ENCODE peak calls at places on chromosomes 16 and 17, in ten cellular contexts. One of them, this sample, is unnamed.

GRCh38 chr16:85293899-85294642 is 181.8 kb upstream of the CIBAR2 start:
- DNase-seq in ureter: no peak
- DNase-seq in heart left ventricle: no peak
- DNase-seq in A549: no peak
- DNase-seq in upper lobe of right lung: no peak
- DNase-seq in neural crest cell: no peak
- DNase-seq in hepatic stellate cell: no peak
- DNase-seq in activated T-cell treated with anti-CD3 and anti-CD28 coated beads, Interleukin-2, amount 50 U/mL, for 72 hours: no peak
- DNase-seq in D341Med: no peak
- DNase-seq in AML-193: no peak
- DNase-seq in this sample: no peak

GRCh38 chr16:80899804-80900592 is 95.6 kb upstream of the CDYL2 start:
- DNase-seq in ureter: peak
- DNase-seq in heart left ventricle: peak
- DNase-seq in A549: peak
- DNase-seq in upper lobe of right lung: peak
- DNase-seq in neural crest cell: no peak
- DNase-seq in hepatic stellate cell: peak
- DNase-seq in activated T-cell treated with anti-CD3 and anti-CD28 coated beads, Interleukin-2, amount 50 U/mL, for 72 hours: no peak
- DNase-seq in D341Med: no peak
- DNase-seq in AML-193: no peak
- DNase-seq in this sample: no peak

GRCh38 chr16:16042076-16042475 is 92.7 kb downstream of the ABCC1 start:
- DNase-seq in ureter: no peak
- DNase-seq in heart left ventricle: peak
- DNase-seq in A549: no peak
- DNase-seq in upper lobe of right lung: no peak
- DNase-seq in neural crest cell: no peak
- DNase-seq in hepatic stellate cell: peak
- DNase-seq in activated T-cell treated with anti-CD3 and anti-CD28 coated beads, Interleukin-2, amount 50 U/mL, for 72 hours: no peak
- DNase-seq in D341Med: peak
- DNase-seq in AML-193: no peak
- DNase-seq in this sample: no peak

GRCh38 chr16:64892843-64893242 is 229.0 kb downstream of the CDH11 start:
- DNase-seq in ureter: no peak
- DNase-seq in heart left ventricle: no peak
- DNase-seq in A549: no peak
- DNase-seq in upper lobe of right lung: no peak
- DNase-seq in neural crest cell: no peak
- DNase-seq in hepatic stellate cell: peak
- DNase-seq in activated T-cell treated with anti-CD3 and anti-CD28 coated beads, Interleukin-2, amount 50 U/mL, for 72 hours: no peak
- DNase-seq in D341Med: no peak
- DNase-seq in AML-193: no peak
- DNase-seq in this sample: no peak

GRCh38 chr17:36504156-36504545 is 17.7 kb downstream of the ZNHIT3 start:
- DNase-seq in ureter: no peak
- DNase-seq in heart left ventricle: no peak
- DNase-seq in A549: no peak
- DNase-seq in upper lobe of right lung: no peak
- DNase-seq in neural crest cell: no peak
- DNase-seq in hepatic stellate cell: no peak
- DNase-seq in activated T-cell treated with anti-CD3 and anti-CD28 coated beads, Interleukin-2, amount 50 U/mL, for 72 hours: no peak
- DNase-seq in D341Med: peak
- DNase-seq in AML-193: no peak
- DNase-seq in this sample: no peak

GRCh38 chr17:31273511-31273910 is 23.5 kb downstream of the OMG start:
- DNase-seq in ureter: no peak
- DNase-seq in heart left ventricle: no peak
- DNase-seq in A549: no peak
- DNase-seq in upper lobe of right lung: no peak
- DNase-seq in neural crest cell: no peak
- DNase-seq in hepatic stellate cell: no peak
- DNase-seq in activated T-cell treated with anti-CD3 and anti-CD28 coated beads, Interleukin-2, amount 50 U/mL, for 72 hours: no peak
- DNase-seq in D341Med: no peak
- DNase-seq in AML-193: no peak
- DNase-seq in this sample: no peak

GRCh38 chr16:20647736-20648135 is 49.7 kb downstream of the ACSM1 start:
- DNase-seq in ureter: no peak
- DNase-seq in heart left ventricle: no peak
- DNase-seq in A549: no peak
- DNase-seq in upper lobe of right lung: no peak
- DNase-seq in neural crest cell: no peak
- DNase-seq in hepatic stellate cell: no peak
- DNase-seq in activated T-cell treated with anti-CD3 and anti-CD28 coated beads, Interleukin-2, amount 50 U/mL, for 72 hours: no peak
- DNase-seq in D341Med: no peak
- DNase-seq in AML-193: no peak
- DNase-seq in this sample: no peak

GRCh38 chr17:63697341-63698286 is 2.3 kb downstream of the LIMD2 start:
- DNase-seq in ureter: peak
- DNase-seq in heart left ventricle: peak
- DNase-seq in A549: peak
- DNase-seq in upper lobe of right lung: peak
- DNase-seq in neural crest cell: no peak
- DNase-seq in hepatic stellate cell: peak
- DNase-seq in activated T-cell treated with anti-CD3 and anti-CD28 coated beads, Interleukin-2, amount 50 U/mL, for 72 hours: peak
- DNase-seq in D341Med: peak
- DNase-seq in AML-193: peak
- DNase-seq in this sample: peak

GRCh38 chr17:74873874-74874614 is 1.2 kb upstream of the FDXR start:
- DNase-seq in ureter: no peak
- DNase-seq in heart left ventricle: no peak
- DNase-seq in A549: peak
- DNase-seq in upper lobe of right lung: no peak
- DNase-seq in neural crest cell: no peak
- DNase-seq in hepatic stellate cell: no peak
- DNase-seq in activated T-cell treated with anti-CD3 and anti-CD28 coated beads, Interleukin-2, amount 50 U/mL, for 72 hours: no peak
- DNase-seq in D341Med: no peak
- DNase-seq in AML-193: peak
- DNase-seq in this sample: peak

GRCh38 chr17:30323262-30323894 is 10.5 kb downstream of the TMIGD1 start:
- DNase-seq in ureter: no peak
- DNase-seq in heart left ventricle: no peak
- DNase-seq in A549: no peak
- DNase-seq in upper lobe of right lung: no peak
- DNase-seq in neural crest cell: no peak
- DNase-seq in hepatic stellate cell: no peak
- DNase-seq in activated T-cell treated with anti-CD3 and anti-CD28 coated beads, Interleukin-2, amount 50 U/mL, for 72 hours: peak
- DNase-seq in D341Med: no peak
- DNase-seq in AML-193: peak
- DNase-seq in this sample: no peak

GRCh38 chr16:55418586-55418985 is 60.4 kb upstream of the MMP2 start:
- DNase-seq in ureter: no peak
- DNase-seq in heart left ventricle: no peak
- DNase-seq in A549: no peak
- DNase-seq in upper lobe of right lung: no peak
- DNase-seq in neural crest cell: no peak
- DNase-seq in hepatic stellate cell: no peak
- DNase-seq in activated T-cell treated with anti-CD3 and anti-CD28 coated beads, Interleukin-2, amount 50 U/mL, for 72 hours: no peak
- DNase-seq in D341Med: no peak
- DNase-seq in AML-193: no peak
- DNase-seq in this sample: no peak

GRCh38 chr16:19677403-19677802 is 40.6 kb downstream of the KNOP1 start:
- DNase-seq in ureter: no peak
- DNase-seq in heart left ventricle: peak
- DNase-seq in A549: no peak
- DNase-seq in upper lobe of right lung: no peak
- DNase-seq in neural crest cell: no peak
- DNase-seq in hepatic stellate cell: no peak
- DNase-seq in activated T-cell treated with anti-CD3 and anti-CD28 coated beads, Interleukin-2, amount 50 U/mL, for 72 hours: no peak
- DNase-seq in D341Med: no peak
- DNase-seq in AML-193: no peak
- DNase-seq in this sample: no peak

GRCh38 chr16:48965391-48965790 is 316.2 kb downstream of the CBLN1 start:
- DNase-seq in ureter: no peak
- DNase-seq in heart left ventricle: no peak
- DNase-seq in A549: no peak
- DNase-seq in upper lobe of right lung: no peak
- DNase-seq in neural crest cell: no peak
- DNase-seq in hepatic stellate cell: no peak
- DNase-seq in activated T-cell treated with anti-CD3 and anti-CD28 coated beads, Interleukin-2, amount 50 U/mL, for 72 hours: no peak
- DNase-seq in D341Med: no peak
- DNase-seq in AML-193: no peak
- DNase-seq in this sample: no peak

GRCh38 chr16:27365142-27366089 is 36.6 kb upstream of the IL21R start:
- DNase-seq in ureter: no peak
- DNase-seq in heart left ventricle: no peak
- DNase-seq in A549: peak
- DNase-seq in upper lobe of right lung: no peak
- DNase-seq in neural crest cell: no peak
- DNase-seq in hepatic stellate cell: no peak
- DNase-seq in activated T-cell treated with anti-CD3 and anti-CD28 coated beads, Interleukin-2, amount 50 U/mL, for 72 hours: no peak
- DNase-seq in D341Med: no peak
- DNase-seq in AML-193: no peak
- DNase-seq in this sample: no peak

GRCh38 chr16:55357241-55357640 is 33.2 kb downstream of the IRX6 start:
- DNase-seq in ureter: no peak
- DNase-seq in heart left ventricle: no peak
- DNase-seq in A549: no peak
- DNase-seq in upper lobe of right lung: no peak
- DNase-seq in neural crest cell: no peak
- DNase-seq in hepatic stellate cell: no peak
- DNase-seq in activated T-cell treated with anti-CD3 and anti-CD28 coated beads, Interleukin-2, amount 50 U/mL, for 72 hours: no peak
- DNase-seq in D341Med: no peak
- DNase-seq in AML-193: no peak
- DNase-seq in this sample: no peak

GRCh38 chr17:30241051-30241450 is 5.6 kb upstream of the SLC6A4 start:
- DNase-seq in ureter: no peak
- DNase-seq in heart left ventricle: no peak
- DNase-seq in A549: no peak
- DNase-seq in upper lobe of right lung: no peak
- DNase-seq in neural crest cell: no peak
- DNase-seq in hepatic stellate cell: no peak
- DNase-seq in activated T-cell treated with anti-CD3 and anti-CD28 coated beads, Interleukin-2, amount 50 U/mL, for 72 hours: no peak
- DNase-seq in D341Med: peak
- DNase-seq in AML-193: no peak
- DNase-seq in this sample: no peak

GRCh38 chr16:66858740-66859396 is 14.7 kb downstream of the CA7 start:
- DNase-seq in ureter: no peak
- DNase-seq in heart left ventricle: peak
- DNase-seq in A549: no peak
- DNase-seq in upper lobe of right lung: peak
- DNase-seq in neural crest cell: no peak
- DNase-seq in hepatic stellate cell: peak
- DNase-seq in activated T-cell treated with anti-CD3 and anti-CD28 coated beads, Interleukin-2, amount 50 U/mL, for 72 hours: no peak
- DNase-seq in D341Med: no peak
- DNase-seq in AML-193: no peak
- DNase-seq in this sample: no peak

GRCh38 chr16:88566158-88566557 is 4.0 kb upstream of the ZC3H18 start:
- DNase-seq in ureter: no peak
- DNase-seq in heart left ventricle: no peak
- DNase-seq in A549: no peak
- DNase-seq in upper lobe of right lung: no peak
- DNase-seq in neural crest cell: no peak
- DNase-seq in hepatic stellate cell: no peak
- DNase-seq in activated T-cell treated with anti-CD3 and anti-CD28 coated beads, Interleukin-2, amount 50 U/mL, for 72 hours: peak
- DNase-seq in D341Med: no peak
- DNase-seq in AML-193: no peak
- DNase-seq in this sample: no peak

GRCh38 chr16:53235851-53236250 is 181.1 kb downstream of the CHD9 start:
- DNase-seq in ureter: no peak
- DNase-seq in heart left ventricle: no peak
- DNase-seq in A549: no peak
- DNase-seq in upper lobe of right lung: no peak
- DNase-seq in neural crest cell: no peak
- DNase-seq in hepatic stellate cell: no peak
- DNase-seq in activated T-cell treated with anti-CD3 and anti-CD28 coated beads, Interleukin-2, amount 50 U/mL, for 72 hours: no peak
- DNase-seq in D341Med: no peak
- DNase-seq in AML-193: no peak
- DNase-seq in this sample: no peak

GRCh38 chr16:29674188-29674587 is 4.8 kb upstream of the QPRT start:
- DNase-seq in ureter: no peak
- DNase-seq in heart left ventricle: peak
- DNase-seq in A549: no peak
- DNase-seq in upper lobe of right lung: peak
- DNase-seq in neural crest cell: no peak
- DNase-seq in hepatic stellate cell: no peak
- DNase-seq in activated T-cell treated with anti-CD3 and anti-CD28 coated beads, Interleukin-2, amount 50 U/mL, for 72 hours: no peak
- DNase-seq in D341Med: no peak
- DNase-seq in AML-193: peak
- DNase-seq in this sample: no peak

GRCh38 chr16:15592324-15592723 is 50.6 kb downstream of the MARF1 start:
- DNase-seq in ureter: peak
- DNase-seq in heart left ventricle: no peak
- DNase-seq in A549: no peak
- DNase-seq in upper lobe of right lung: no peak
- DNase-seq in neural crest cell: no peak
- DNase-seq in hepatic stellate cell: no peak
- DNase-seq in activated T-cell treated with anti-CD3 and anti-CD28 coated beads, Interleukin-2, amount 50 U/mL, for 72 hours: no peak
- DNase-seq in D341Med: no peak
- DNase-seq in AML-193: no peak
- DNase-seq in this sample: no peak

GRCh38 chr16:57646388-57647039 is 18.1 kb downstream of the ADGRG1 start:
- DNase-seq in ureter: no peak
- DNase-seq in heart left ventricle: no peak
- DNase-seq in A549: no peak
- DNase-seq in upper lobe of right lung: no peak
- DNase-seq in neural crest cell: no peak
- DNase-seq in hepatic stellate cell: no peak
- DNase-seq in activated T-cell treated with anti-CD3 and anti-CD28 coated beads, Interleukin-2, amount 50 U/mL, for 72 hours: no peak
- DNase-seq in D341Med: no peak
- DNase-seq in AML-193: no peak
- DNase-seq in this sample: no peak

GRCh38 chr16:48607056-48607825 is 2.7 kb downstream of the N4BP1 start:
- DNase-seq in ureter: peak
- DNase-seq in heart left ventricle: no peak
- DNase-seq in A549: peak
- DNase-seq in upper lobe of right lung: no peak
- DNase-seq in neural crest cell: no peak
- DNase-seq in hepatic stellate cell: peak
- DNase-seq in activated T-cell treated with anti-CD3 and anti-CD28 coated beads, Interleukin-2, amount 50 U/mL, for 72 hours: no peak
- DNase-seq in D341Med: no peak
- DNase-seq in AML-193: peak
- DNase-seq in this sample: no peak

GRCh38 chr16:81600275-81600674 is 155.7 kb downstream of the CMIP start:
- DNase-seq in ureter: no peak
- DNase-seq in heart left ventricle: no peak
- DNase-seq in A549: peak
- DNase-seq in upper lobe of right lung: no peak
- DNase-seq in neural crest cell: no peak
- DNase-seq in hepatic stellate cell: peak
- DNase-seq in activated T-cell treated with anti-CD3 and anti-CD28 coated beads, Interleukin-2, amount 50 U/mL, for 72 hours: no peak
- DNase-seq in D341Med: no peak
- DNase-seq in AML-193: no peak
- DNase-seq in this sample: no peak

GRCh38 chr16:11613381-11614303 is 26.9 kb upstream of the LITAF start:
- DNase-seq in ureter: no peak
- DNase-seq in heart left ventricle: peak
- DNase-seq in A549: no peak
- DNase-seq in upper lobe of right lung: peak
- DNase-seq in neural crest cell: no peak
- DNase-seq in hepatic stellate cell: no peak
- DNase-seq in activated T-cell treated with anti-CD3 and anti-CD28 coated beads, Interleukin-2, amount 50 U/mL, for 72 hours: no peak
- DNase-seq in D341Med: no peak
- DNase-seq in AML-193: peak
- DNase-seq in this sample: no peak

GRCh38 chr17:1399366-1399678 is 700 bp downstream of the YWHAE start:
- DNase-seq in ureter: peak
- DNase-seq in heart left ventricle: no peak
- DNase-seq in A549: no peak
- DNase-seq in upper lobe of right lung: peak
- DNase-seq in neural crest cell: no peak
- DNase-seq in hepatic stellate cell: no peak
- DNase-seq in activated T-cell treated with anti-CD3 and anti-CD28 coated beads, Interleukin-2, amount 50 U/mL, for 72 hours: no peak
- DNase-seq in D341Med: no peak
- DNase-seq in AML-193: peak
- DNase-seq in this sample: no peak

GRCh38 chr17:80539022-80539421 is 5.6 kb upstream of the RPTOR start:
- DNase-seq in ureter: no peak
- DNase-seq in heart left ventricle: no peak
- DNase-seq in A549: peak
- DNase-seq in upper lobe of right lung: no peak
- DNase-seq in neural crest cell: no peak
- DNase-seq in hepatic stellate cell: no peak
- DNase-seq in activated T-cell treated with anti-CD3 and anti-CD28 coated beads, Interleukin-2, amount 50 U/mL, for 72 hours: no peak
- DNase-seq in D341Med: no peak
- DNase-seq in AML-193: peak
- DNase-seq in this sample: no peak

GRCh38 chr17:44830359-44831269 is 527 bp upstream of the GJC1 start:
- DNase-seq in ureter: no peak
- DNase-seq in heart left ventricle: no peak
- DNase-seq in A549: peak
- DNase-seq in upper lobe of right lung: peak
- DNase-seq in neural crest cell: peak
- DNase-seq in hepatic stellate cell: no peak
- DNase-seq in activated T-cell treated with anti-CD3 and anti-CD28 coated beads, Interleukin-2, amount 50 U/mL, for 72 hours: peak
- DNase-seq in D341Med: no peak
- DNase-seq in AML-193: no peak
- DNase-seq in this sample: no peak

This sample was measured in NCI-H460.